ENCODE peak calls at places on chromosomes 3 and 15, in six cellular contexts. Y is heart left ventricle; T is fibroblast of pulmonary artery; A is endothelial cell; Q is activated CD8-positive, alpha-beta memory T cell treated with anti-CD3 and anti-CD28 coated beads for 4 hours; E is NCI-H345. H is an unnamed sample.

GRCh38 chr3:128709038-128709437 is 16.9 kb upstream of the RAB7A start:
- DNase-seq in Y (no peak), T (no peak), A (no peak), Q (no peak), E (no peak), H (no peak)

GRCh38 chr15:58185439-58185838 is 47.3 kb downstream of the AQP9 start:
- DNase-seq in Y (no peak), T (peak; percentile 58), A (no peak), Q (no peak), E (no peak), H (no peak)

GRCh38 chr15:68817304-68818087 is 3.2 kb downstream of the ANP32A start:
- DNase-seq in Y (peak; percentile 65), T (peak; percentile 67), A (peak; percentile 57), Q (peak; percentile 47), E (peak; percentile 67), H (peak; percentile 52)

GRCh38 chr3:45642731-45643152 is 46.5 kb upstream of the SACM1L start:
- DNase-seq in Y (peak; percentile 49), T (peak; percentile 65), A (no peak), Q (no peak), E (peak; percentile 17), H (no peak)

GRCh38 chr3:195895900-195896360 is 12.4 kb downstream of the TNK2 start:
- DNase-seq in Y (peak; percentile 77), T (no peak), A (no peak), Q (no peak), E (peak; percentile 63), H (peak; percentile 63)

GRCh38 chr15:32641517-32642059 is at the start of gene SCG5:
- DNase-seq in Y (no peak), T (peak; percentile 37), A (peak; percentile 60), Q (no peak), E (peak; percentile 86), H (no peak)

GRCh38 chr3:62562596-62562995 is 189.2 kb upstream of the FEZF2 start:
- DNase-seq in Y (no peak), T (peak; percentile 74), A (no peak), Q (no peak), E (no peak), H (no peak)

GRCh38 chr15:75036269-75036668 is 12.9 kb downstream of the PPCDC start:
- DNase-seq in Y (no peak), T (no peak), A (no peak), Q (no peak), E (no peak), H (no peak)

GRCh38 chr3:69142090-69142489 is 19.7 kb upstream of the LMOD3 start:
- DNase-seq in Y (no peak), T (peak; percentile 11), A (no peak), Q (no peak), E (no peak), H (no peak)

GRCh38 chr3:145518639-145519038 is 642.3 kb downstream of the PLOD2 start:
- DNase-seq in Y (no peak), T (no peak), A (no peak), Q (no peak), E (peak; percentile 46), H (no peak)

GRCh38 chr15:44082558-44083151 is 112.4 kb downstream of the FRMD5 start:
- DNase-seq in Y (no peak), T (peak; percentile 60), A (no peak), Q (no peak), E (no peak), H (no peak)

GRCh38 chr15:29045717-29046116 is 159.9 kb downstream of the APBA2 start:
- DNase-seq in Y (no peak), T (no peak), A (no peak), Q (no peak), E (no peak), H (no peak)

GRCh38 chr15:45431502-45431901 is 53.2 kb upstream of the GATM start:
- DNase-seq in Y (no peak), T (no peak), A (no peak), Q (no peak), E (no peak), H (no peak)

GRCh38 chr15:56208641-56209155 is 35.0 kb downstream of the RFX7 start:
- DNase-seq in Y (no peak), T (no peak), A (no peak), Q (no peak), E (no peak), H (no peak)

GRCh38 chr3:183774631-183775030 is 50.7 kb downstream of the MAP6D1 start:
- DNase-seq in Y (no peak), T (peak; percentile 38), A (no peak), Q (no peak), E (no peak), H (no peak)

GRCh38 chr3:39638286-39638685 is 170.8 kb downstream of the MOBP start:
- DNase-seq in Y (no peak), T (peak; percentile 21), A (no peak), Q (no peak), E (no peak), H (no peak)

GRCh38 chr3:170154569-170155143 is 26.9 kb downstream of the PHC3 start:
- DNase-seq in Y (no peak), T (no peak), A (no peak), Q (no peak), E (no peak), H (no peak)

GRCh38 chr3:173128633-173129032 is 12.4 kb downstream of the SPATA16 start:
- DNase-seq in Y (no peak), T (no peak), A (no peak), Q (no peak), E (no peak), H (no peak)

GRCh38 chr3:101890716-101891115 is 41.4 kb downstream of the NFKBIZ start:
- DNase-seq in Y (no peak), T (peak; percentile 57), A (no peak), Q (no peak), E (no peak), H (no peak)

GRCh38 chr3:155232605-155233004 is 60.9 kb downstream of the STRIT1 start:
- DNase-seq in Y (peak; percentile 83), T (peak; percentile 95), A (no peak), Q (no peak), E (no peak), H (no peak)

GRCh38 chr3:73461582-73461981 is 163.2 kb downstream of the PDZRN3 start:
- DNase-seq in Y (peak; percentile 44), T (peak; percentile 34), A (no peak), Q (no peak), E (no peak), H (no peak)

GRCh38 chr3:186142556-186142955 is 33.7 kb upstream of the ETV5 start:
- DNase-seq in Y (no peak), T (no peak), A (no peak), Q (no peak), E (no peak), H (no peak)